ENCODE peak calls at places on chromosomes 13 and 19, in ten cellular contexts. J is tibial artery; V is testis; R is mesendoderm; F is CD4-positive, alpha-beta T cell; L is brain microvascular endothelial cell; Q is AG04450; U is fibroblast of lung; Z is upper lobe of right lung; T is mammary epithelial cell. O is an unnamed sample.

GRCh38 chr13:100063906-100064305 is 25.0 kb upstream of the PCCA start:
- DNase-seq in J (no peak), V (no peak), R (no peak), F (no peak), L (no peak), Q (no peak), U (no peak), Z (no peak), T (no peak), O (no peak)

GRCh38 chr13:41652735-41653361 is 195.5 kb downstream of the RGCC start:
- DNase-seq in J (no peak), V (peak), R (peak), F (no peak), L (no peak), Q (peak), U (peak), Z (no peak), T (peak), O (no peak)

GRCh38 chr13:91381371-91381770 is 17.1 kb upstream of the GPC5 start:
- DNase-seq in J (no peak), V (peak), R (no peak), F (no peak), L (peak), Q (no peak), U (peak), Z (no peak), T (no peak), O (no peak)

GRCh38 chr13:31998131-31998530 is 33.4 kb upstream of the FRY start:
- DNase-seq in J (no peak), V (no peak), R (peak), F (no peak), L (no peak), Q (no peak), U (no peak), Z (no peak), T (no peak), O (no peak)

GRCh38 chr19:10769533-10770491 is 51.9 kb downstream of the DNM2 start:
- DNase-seq in J (peak), V (peak), R (peak), F (no peak), L (no peak), Q (no peak), U (peak), Z (no peak), T (no peak), O (peak)

GRCh38 chr19:51751655-51752054 is at the start of gene FPR1:
- DNase-seq in J (no peak), V (no peak), R (no peak), F (no peak), L (peak), Q (no peak), U (no peak), Z (no peak), T (peak), O (no peak)

GRCh38 chr19:42184401-42184861 is 33.0 kb downstream of the DEDD2 start:
- DNase-seq in J (peak), V (peak), R (peak), F (peak), L (peak), Q (peak), U (peak), Z (peak), T (peak), O (peak)

GRCh38 chr19:48645652-48646191 is at the start of gene CA11:
- DNase-seq in J (no peak), V (no peak), R (peak), F (no peak), L (no peak), Q (no peak), U (no peak), Z (no peak), T (no peak), O (no peak)

GRCh38 chr19:58483776-58484175 is 7.6 kb downstream of the ZNF446 start:
- DNase-seq in J (no peak), V (no peak), R (no peak), F (no peak), L (no peak), Q (no peak), U (no peak), Z (no peak), T (no peak), O (no peak)

GRCh38 chr13:68439821-68440220 is 1209.7 kb upstream of the PCDH9 start:
- DNase-seq in J (no peak), V (no peak), R (no peak), F (no peak), L (no peak), Q (no peak), U (peak), Z (no peak), T (no peak), O (no peak)

GRCh38 chr13:111429064-111429558 is 108.7 kb downstream of the TEX29 start:
- DNase-seq in J (no peak), V (peak), R (peak), F (no peak), L (peak), Q (no peak), U (peak), Z (no peak), T (peak), O (no peak)

GRCh38 chr13:54492995-54493394 is 1464.4 kb downstream of the OLFM4 start:
- DNase-seq in J (no peak), V (no peak), R (no peak), F (no peak), L (no peak), Q (no peak), U (no peak), Z (no peak), T (no peak), O (no peak)

GRCh38 chr13:112995395-112996091 is 26.5 kb downstream of the MCF2L start:
- DNase-seq in J (no peak), V (no peak), R (no peak), F (no peak), L (no peak), Q (no peak), U (no peak), Z (no peak), T (no peak), O (no peak)

GRCh38 chr19:12330340-12330739 is 3.1 kb downstream of the ZNF563 start:
- DNase-seq in J (no peak), V (no peak), R (no peak), F (no peak), L (no peak), Q (no peak), U (no peak), Z (no peak), T (no peak), O (no peak)

GRCh38 chr13:24625324-24625723 is 54.9 kb upstream of the ATP12A start:
- DNase-seq in J (no peak), V (no peak), R (no peak), F (no peak), L (no peak), Q (no peak), U (no peak), Z (no peak), T (no peak), O (no peak)

GRCh38 chr19:38182536-38183210 is 41.3 kb downstream of the DPF1 start:
- DNase-seq in J (no peak), V (no peak), R (no peak), F (no peak), L (no peak), Q (no peak), U (no peak), Z (no peak), T (no peak), O (no peak)

DNA sequence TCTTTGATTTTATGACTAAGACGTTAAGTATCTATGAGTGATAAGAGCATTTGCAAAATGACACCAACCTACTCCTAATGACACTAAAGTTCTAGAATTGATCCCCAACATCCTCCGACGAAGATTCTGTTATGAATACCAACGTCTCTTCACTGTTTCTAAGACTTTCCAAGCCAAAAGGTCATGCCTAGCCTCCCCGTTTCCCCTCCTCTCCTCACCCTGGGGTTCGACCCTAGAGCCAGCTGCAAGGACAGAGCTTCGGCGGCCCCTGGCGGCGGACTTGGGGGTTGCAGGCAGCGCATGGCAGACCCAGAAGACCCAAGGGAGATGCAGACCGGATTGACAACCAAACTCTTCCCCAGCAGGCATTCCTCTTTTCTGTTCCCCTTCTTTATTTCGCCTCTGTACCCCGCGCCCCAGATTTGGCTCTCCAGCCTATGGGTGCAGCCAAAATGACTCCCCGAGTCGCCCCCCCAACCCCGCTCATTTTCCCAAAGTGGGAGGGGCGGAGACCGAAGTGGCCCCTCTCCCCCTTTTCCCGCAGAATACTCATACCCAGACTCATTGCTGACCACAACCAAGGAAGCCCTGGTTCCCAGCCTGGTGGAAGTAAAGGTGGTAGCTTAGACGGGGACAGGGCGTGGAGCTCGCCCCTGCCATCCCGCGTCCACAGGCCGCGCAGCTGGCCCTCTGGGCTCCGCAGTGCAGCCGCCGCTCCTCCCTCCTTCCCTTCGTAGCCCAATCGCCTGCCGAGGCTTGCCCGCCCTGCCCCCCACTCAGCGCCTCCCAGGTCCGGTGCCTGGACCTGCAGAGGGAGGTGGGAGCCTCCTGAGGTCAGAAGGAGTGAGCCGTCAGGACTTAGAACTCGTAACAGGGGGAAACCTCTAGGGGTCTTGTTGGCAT is 4.1 kb upstream of the EML2 start:
- DNase-seq in J (peak), V (peak), R (peak), F (peak), L (peak), Q (peak), U (peak), Z (peak), T (peak), O (peak)
- H3K27ac ChIP-seq in J (no peak), V (no peak), R (no peak), F (peak), L (no peak), Q (no peak), U (no peak), Z (no peak), T (peak), O (peak)

GRCh38 chr19:21586341-21587116 is 81.1 kb downstream of the ZNF429 start:
- DNase-seq in J (no peak), V (no peak), R (peak), F (peak), L (no peak), Q (no peak), U (no peak), Z (peak), T (no peak), O (peak)
- H3K27ac ChIP-seq in J (no peak), V (peak), R (no peak), F (no peak), L (no peak), Q (no peak), U (no peak), Z (peak), T (no peak), O (peak)

GRCh38 chr13:79648191-79648590 is 167.2 kb downstream of the NDFIP2 start:
- DNase-seq in J (no peak), V (no peak), R (no peak), F (no peak), L (no peak), Q (no peak), U (no peak), Z (no peak), T (peak), O (no peak)
- H3K27ac ChIP-seq in J (no peak), V (no peak), R (no peak), F (no peak), L (no peak), Q (no peak), U (no peak), Z (no peak), T (peak), O (no peak)

DNA sequence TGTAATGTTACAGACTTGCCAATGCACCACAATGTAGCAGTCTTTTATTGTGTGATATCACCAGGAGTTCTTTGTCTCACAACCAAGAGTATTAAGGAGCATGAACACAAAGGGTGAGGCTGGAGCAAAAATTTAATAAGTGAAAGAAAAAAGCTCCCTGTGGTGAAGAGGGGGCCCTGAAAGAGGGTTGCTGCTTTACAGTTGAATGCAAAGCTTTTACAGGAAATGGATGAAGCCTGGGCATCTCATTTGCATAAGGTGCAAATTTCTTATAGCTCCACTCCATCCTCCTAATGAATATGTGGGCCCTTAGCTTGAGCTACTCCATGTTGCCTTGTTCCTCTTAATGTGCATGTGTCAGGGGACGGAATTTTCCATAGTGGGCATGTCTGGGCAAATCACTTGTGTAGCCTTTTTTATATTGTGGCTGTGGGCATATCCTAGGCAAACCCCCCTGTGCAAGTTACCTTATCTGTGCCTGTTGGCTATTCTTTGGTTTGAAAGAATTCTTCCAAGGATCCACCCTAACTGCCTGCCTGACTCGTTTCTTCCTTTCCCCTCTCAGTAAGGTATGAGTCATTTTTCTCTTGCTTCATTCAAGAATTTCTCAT is 45.3 kb upstream of the TRPC4 start:
- DNase-seq in J (no peak), V (no peak), R (peak), F (no peak), L (peak), Q (no peak), U (peak), Z (no peak), T (peak), O (no peak)
- H3K27ac ChIP-seq in J (no peak), V (no peak), R (peak), F (no peak), L (no peak), Q (no peak), U (no peak), Z (no peak), T (peak), O (no peak)

DNA sequence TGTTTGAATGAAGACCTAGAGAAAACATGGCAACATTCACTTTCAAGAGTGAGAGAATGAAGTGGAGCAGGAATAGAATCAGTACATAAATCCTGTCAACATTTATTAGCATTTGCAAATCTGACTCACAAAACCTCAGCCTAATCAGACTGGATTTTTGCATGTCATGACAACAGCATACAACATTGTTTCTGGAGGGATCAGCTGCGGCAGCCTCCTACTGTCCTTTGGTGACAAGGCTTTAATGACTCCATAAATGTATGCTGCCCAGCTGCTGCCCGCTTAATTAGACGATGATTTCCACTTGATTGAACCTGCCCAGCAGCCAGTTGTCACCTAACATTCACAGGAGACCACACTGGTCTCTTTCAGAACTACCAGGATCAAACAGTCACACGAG is 9.4 kb downstream of the EBPL start:
- DNase-seq in J (no peak), V (no peak), R (no peak), F (no peak), L (peak), Q (no peak), U (peak), Z (no peak), T (peak), O (no peak)
- H3K27ac ChIP-seq in J (no peak), V (no peak), R (no peak), F (no peak), L (no peak), Q (no peak), U (no peak), Z (no peak), T (no peak), O (no peak)

GRCh38 chr13:29154390-29154789 is 334.3 kb downstream of the MTUS2 start:
- DNase-seq in J (no peak), V (no peak), R (no peak), F (no peak), L (no peak), Q (no peak), U (no peak), Z (no peak), T (no peak), O (no peak)
- H3K27ac ChIP-seq in J (no peak), V (no peak), R (no peak), F (no peak), L (no peak), Q (no peak), U (no peak), Z (no peak), T (no peak), O (no peak)

O was measured in left ventricle myocardium inferior.